ENCODE peak calls at places on chromosomes 1 and 21, in nine cellular contexts. One of them, this sample, is unnamed.

GRCh38 chr21:26153758-26154157 is 16.8 kb downstream of the APP start:
- DNase-seq in kidney tubule cell: no peak
- DNase-seq in osteoblast: no peak
- DNase-seq in esophagus squamous epithelium: no peak
- DNase-seq in LoVo: no peak
- DNase-seq in HuH-7: no peak
- DNase-seq in NCI-H1105: no peak
- DNase-seq in endothelial cell: no peak
- DNase-seq in GM23248: peak
- DNase-seq in this sample: no peak

GRCh38 chr21:45352621-45353125 is 52.3 kb upstream of the COL18A1 start:
- DNase-seq in kidney tubule cell: no peak
- DNase-seq in osteoblast: no peak
- DNase-seq in esophagus squamous epithelium: no peak
- DNase-seq in LoVo: no peak
- DNase-seq in HuH-7: no peak
- DNase-seq in NCI-H1105: no peak
- DNase-seq in endothelial cell: no peak
- DNase-seq in GM23248: no peak
- DNase-seq in this sample: no peak

GRCh38 chr1:187237542-187237941 is 408.8 kb downstream of the PLA2G4A start:
- DNase-seq in kidney tubule cell: no peak
- DNase-seq in osteoblast: no peak
- DNase-seq in esophagus squamous epithelium: no peak
- DNase-seq in LoVo: no peak
- DNase-seq in HuH-7: no peak
- DNase-seq in NCI-H1105: no peak
- DNase-seq in endothelial cell: no peak
- DNase-seq in GM23248: peak
- DNase-seq in this sample: no peak

GRCh38 chr1:14693996-14694395 is 95.5 kb downstream of the KAZN start:
- DNase-seq in kidney tubule cell: no peak
- DNase-seq in osteoblast: no peak
- DNase-seq in esophagus squamous epithelium: no peak
- DNase-seq in LoVo: no peak
- DNase-seq in HuH-7: no peak
- DNase-seq in NCI-H1105: no peak
- DNase-seq in endothelial cell: no peak
- DNase-seq in GM23248: no peak
- DNase-seq in this sample: no peak

GRCh38 chr1:10272274-10272673 is 61.9 kb downstream of the KIF1B start:
- DNase-seq in kidney tubule cell: no peak
- DNase-seq in osteoblast: no peak
- DNase-seq in esophagus squamous epithelium: no peak
- DNase-seq in LoVo: no peak
- DNase-seq in HuH-7: no peak
- DNase-seq in NCI-H1105: no peak
- DNase-seq in endothelial cell: no peak
- DNase-seq in GM23248: no peak
- DNase-seq in this sample: no peak

GRCh38 chr1:230917284-230918135 is 49.2 kb upstream of the C1orf198 start:
- DNase-seq in kidney tubule cell: peak
- DNase-seq in osteoblast: no peak
- DNase-seq in esophagus squamous epithelium: no peak
- DNase-seq in LoVo: peak
- DNase-seq in HuH-7: peak
- DNase-seq in NCI-H1105: peak
- DNase-seq in endothelial cell: peak
- DNase-seq in GM23248: peak
- DNase-seq in this sample: peak

GRCh38 chr1:87598429-87598828 is 269.7 kb downstream of the LMO4 start:
- DNase-seq in kidney tubule cell: no peak
- DNase-seq in osteoblast: no peak
- DNase-seq in esophagus squamous epithelium: no peak
- DNase-seq in LoVo: no peak
- DNase-seq in HuH-7: no peak
- DNase-seq in NCI-H1105: no peak
- DNase-seq in endothelial cell: peak
- DNase-seq in GM23248: no peak
- DNase-seq in this sample: no peak

GRCh38 chr1:22143065-22143514 is at the start of gene WNT4:
- DNase-seq in kidney tubule cell: peak
- DNase-seq in osteoblast: peak
- DNase-seq in esophagus squamous epithelium: no peak
- DNase-seq in LoVo: peak
- DNase-seq in HuH-7: peak
- DNase-seq in NCI-H1105: no peak
- DNase-seq in endothelial cell: peak
- DNase-seq in GM23248: peak
- DNase-seq in this sample: no peak

GRCh38 chr1:201649776-201650607 is 111.1 kb downstream of the NAV1 start:
- DNase-seq in kidney tubule cell: peak
- DNase-seq in osteoblast: peak
- DNase-seq in esophagus squamous epithelium: no peak
- DNase-seq in LoVo: peak
- DNase-seq in HuH-7: no peak
- DNase-seq in NCI-H1105: peak
- DNase-seq in endothelial cell: peak
- DNase-seq in GM23248: peak
- DNase-seq in this sample: no peak

GRCh38 chr21:42652527-42653491 is 612 bp upstream of the PDE9A start:
- DNase-seq in kidney tubule cell: peak
- DNase-seq in osteoblast: peak
- DNase-seq in esophagus squamous epithelium: no peak
- DNase-seq in LoVo: peak
- DNase-seq in HuH-7: peak
- DNase-seq in NCI-H1105: no peak
- DNase-seq in endothelial cell: peak
- DNase-seq in GM23248: peak
- DNase-seq in this sample: no peak